ENCODE peak calls at places on chromosomes 11 and 22, in five cellular contexts. F is lower leg skin, J is cardiac fibroblast, B is ovary, I is A673. D is an unnamed sample.

GRCh38 chr11:95586681-95587080 is 202.9 kb downstream of the FAM76B start:
- DNase-seq in J (no peak), F (no peak), I (no peak), B (no peak), D (no peak)

GRCh38 chr22:32619614-32620426 is 145.2 kb downstream of the FBXO7 start:
- DNase-seq in B (peak), J (peak), F (no peak), I (no peak), D (no peak)

GRCh38 chr22:32338757-32339156 is 18.9 kb upstream of the RFPL3 start:
- DNase-seq in B (no peak), J (no peak), F (no peak), I (no peak), D (no peak)

GRCh38 chr22:40463727-40464126 is 93.3 kb downstream of the SGSM3 start:
- DNase-seq in I (no peak), J (no peak), F (no peak), B (no peak), D (no peak)

GRCh38 chr11:69013009-69013951 is at the start of gene MRGPRF:
- DNase-seq in I (peak), J (peak), F (peak), B (peak), D (no peak)

GRCh38 chr11:8365542-8365941 is 101.9 kb upstream of the LMO1 start:
- DNase-seq in F (no peak), J (no peak), I (peak), B (no peak), D (no peak)

GRCh38 chr11:47377571-47378010 is 756 bp downstream of the SPI1 start:
- DNase-seq in I (no peak), F (no peak), J (no peak), B (no peak), D (no peak)

GRCh38 chr11:108048269-108048668 is 39.6 kb downstream of the CUL5 start:
- DNase-seq in F (no peak), J (no peak), I (no peak), B (no peak), D (no peak)

GRCh38 chr11:93198221-93198650 is 445 bp upstream of the SLC36A4 start:
- DNase-seq in F (no peak), B (no peak), I (no peak), J (no peak), D (no peak)

GRCh38 chr11:130371004-130371590 is 56.4 kb upstream of the ZBTB44 start:
- DNase-seq in J (no peak), B (no peak), I (no peak), F (no peak), D (no peak)

GRCh38 chr11:103985041-103985440 is 51.4 kb upstream of the DDI1 start:
- DNase-seq in J (no peak), B (no peak), F (no peak), I (no peak), D (no peak)

GRCh38 chr11:103994111-103994510 is 42.3 kb upstream of the DDI1 start:
- DNase-seq in B (no peak), I (peak), J (no peak), F (no peak), D (no peak)

GRCh38 chr11:103987631-103988594 is 48.5 kb upstream of the DDI1 start:
- DNase-seq in F (no peak), I (no peak), J (peak), B (no peak), D (no peak)

GRCh38 chr11:103993502-103993901 is 42.9 kb upstream of the DDI1 start:
- DNase-seq in B (no peak), I (no peak), F (no peak), J (no peak), D (no peak)

GRCh38 chr11:103988595-103988969 is 47.9 kb upstream of the DDI1 start:
- DNase-seq in F (no peak), J (peak), B (no peak), I (no peak), D (no peak)
- H3K4me3 ChIP-seq in F (no peak), J (no peak), B (no peak), I (no peak), D (no peak)

GRCh38 chr11:616320-617220 is 820 bp upstream of the IRF7 start:
- DNase-seq in I (no peak), F (no peak), B (no peak), J (no peak), D (no peak)
- H3K4me3 ChIP-seq in I (no peak), F (no peak), B (peak), J (peak), D (peak)

DNA sequence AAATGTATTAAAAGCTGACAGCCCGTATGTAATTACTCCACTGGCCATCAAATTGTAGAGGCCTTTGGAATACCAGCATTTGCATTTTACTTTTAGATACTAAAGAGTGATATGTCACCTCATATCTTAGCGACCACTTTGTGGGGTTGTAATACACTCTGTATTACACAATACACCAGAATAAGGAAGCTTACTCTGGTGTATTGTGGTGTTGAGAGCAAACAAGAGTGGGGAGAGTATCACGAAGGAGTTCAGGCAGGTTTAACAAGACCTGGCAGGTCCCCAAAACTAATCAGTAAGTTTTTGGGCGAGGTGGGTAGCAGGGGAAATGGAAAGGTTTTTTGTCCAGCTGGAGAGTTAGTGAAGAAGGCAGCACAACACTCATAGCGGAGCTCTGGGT is 3.2 kb downstream of the NUP50 start:
- DNase-seq in B (no peak), F (no peak), I (no peak), J (no peak), D (no peak)
- H3K4me3 ChIP-seq in B (no peak), F (no peak), I (no peak), J (no peak), D (no peak)

GRCh38 chr11:65013130-65013691 is 749 bp upstream of the ARL2 start:
- DNase-seq in J (peak), F (peak), I (no peak), B (peak), D (no peak)
- H3K4me3 ChIP-seq in J (peak), F (peak), I (peak), B (peak), D (peak)

DNA sequence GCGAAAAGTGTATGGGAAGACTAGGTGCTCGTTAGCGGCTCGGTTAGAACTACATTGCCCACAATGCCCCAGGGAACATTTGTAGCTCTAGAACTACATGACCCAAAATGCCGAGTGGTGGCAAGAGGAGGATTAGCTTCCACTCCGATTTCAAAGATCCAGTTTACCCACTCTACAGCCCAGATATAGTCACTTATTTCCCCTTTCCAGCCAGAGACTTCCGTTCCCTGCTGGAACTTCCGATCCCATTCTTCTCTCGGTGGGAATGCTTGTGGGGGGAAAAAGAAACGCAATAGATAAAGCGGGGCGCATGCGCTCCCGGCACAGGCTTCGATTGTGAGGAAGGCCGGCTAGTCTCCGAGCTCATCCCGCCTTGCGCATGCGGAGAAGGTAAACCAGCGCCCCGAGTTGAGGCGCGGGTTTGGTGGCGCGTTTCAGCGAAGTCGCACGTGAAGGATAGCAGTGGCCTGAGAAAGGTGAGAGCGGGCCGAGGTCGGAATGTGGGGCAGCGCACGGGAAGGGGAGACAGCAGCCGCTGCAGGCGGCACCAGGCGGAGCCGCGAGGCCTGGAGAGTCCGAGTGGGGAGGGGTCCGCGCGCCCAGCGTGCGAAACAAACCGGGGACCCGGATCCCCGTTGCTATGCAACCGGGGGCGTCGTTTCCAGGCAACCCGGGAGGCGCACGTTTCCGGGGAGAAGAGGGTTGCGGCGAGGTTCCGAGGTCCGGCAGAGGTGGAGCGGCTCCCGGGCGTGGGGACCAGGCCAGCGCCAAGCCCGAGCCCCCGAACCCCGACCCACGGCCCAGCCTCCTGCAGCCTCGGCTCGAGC is at the start of gene TMEM109:
- DNase-seq in J (peak), F (peak), B (peak), I (peak), D (no peak)
- H3K4me3 ChIP-seq in J (peak), F (peak), B (peak), I (peak), D (peak)

DNA sequence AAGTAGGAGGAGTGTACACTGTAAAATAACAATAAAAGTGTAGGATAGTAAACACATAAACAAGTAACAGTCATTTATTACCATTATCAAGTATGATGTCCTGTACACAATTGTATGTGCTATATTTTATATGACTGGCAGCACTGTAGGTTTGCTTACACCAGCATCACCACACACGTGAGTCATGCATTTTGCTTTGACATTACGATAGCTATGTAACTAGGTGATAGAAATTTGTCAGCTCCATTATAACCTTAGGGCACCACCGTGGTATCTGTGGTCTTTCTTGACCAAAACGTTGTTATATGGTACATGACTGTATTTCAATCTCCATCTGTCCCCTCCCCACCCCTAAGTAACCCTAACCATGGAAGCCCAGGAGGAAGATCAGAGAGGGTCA is 1.1 kb downstream of the DNAL4 start:
- DNase-seq in J (no peak), B (no peak), I (no peak), F (no peak), D (no peak)
- H3K4me3 ChIP-seq in J (peak), B (peak), I (peak), F (no peak), D (no peak)

GRCh38 chr11:91796999-91797398 is 427.6 kb upstream of the FAT3 start:
- DNase-seq in I (no peak), J (no peak), F (no peak), B (no peak), D (no peak)
- H3K4me3 ChIP-seq in I (no peak), J (no peak), F (no peak), B (no peak), D (no peak)

GRCh38 chr11:46272816-46273427 is 4.5 kb upstream of the CREB3L1 start:
- DNase-seq in I (no peak), B (peak), J (peak), F (no peak), D (no peak)
- H3K4me3 ChIP-seq in I (no peak), B (no peak), J (no peak), F (no peak), D (no peak)

D was measured in esophagus squamous epithelium.